ENCODE peak calls at places on chromosomes 16 and 17, in six cellular contexts. P is GM12892, U is HCT116, C is breast epithelium, M is GM12891, A is stomach. E is an unnamed sample.

GRCh38 chr17:17606416-17607000 is 15.0 kb upstream of the PEMT start:
- DNase-seq in A (no peak), P (no peak), C (no peak), M (no peak), U (no peak), E (no peak)

GRCh38 chr16:68257906-68258800 is 6.2 kb upstream of the SLC7A6 start:
- DNase-seq in P (no peak), C (no peak), U (no peak), M (no peak), A (no peak), E (no peak)

GRCh38 chr16:23257682-23258081 is 44.4 kb upstream of the SCNN1B start:
- DNase-seq in A (no peak), C (no peak), U (no peak), M (no peak), P (no peak), E (no peak)

GRCh38 chr17:46147167-46147749 is 46.0 kb downstream of the KANSL1 start:
- DNase-seq in U (no peak), A (no peak), M (no peak), P (no peak), C (no peak), E (no peak)

GRCh38 chr16:10942352-10943297 is at the start of gene DEXI:
- DNase-seq in M (peak), U (peak), A (peak), P (peak), C (peak), E (no peak)

GRCh38 chr17:10649031-10649430 is 8.1 kb downstream of the MYH3 start:
- DNase-seq in C (no peak), P (no peak), M (no peak), A (no peak), U (no peak), E (no peak)

GRCh38 chr17:740240-741055 is 8.1 kb downstream of the TLCD3A start:
- DNase-seq in P (peak), A (no peak), M (peak), U (no peak), C (no peak), E (no peak)

GRCh38 chr17:60108712-60109111 is 30.0 kb upstream of the HEATR6 start:
- DNase-seq in A (no peak), U (no peak), C (no peak), P (no peak), M (no peak), E (no peak)

GRCh38 chr16:89022051-89022836 is 45.2 kb upstream of the CBFA2T3 start:
- DNase-seq in P (no peak), C (no peak), M (no peak), A (no peak), U (no peak), E (no peak)

GRCh38 chr16:85167589-85168537 is 55.6 kb upstream of the CIBAR2 start:
- DNase-seq in M (no peak), U (no peak), C (no peak), P (no peak), A (no peak), E (no peak)

GRCh38 chr16:81440888-81441663 is 3.5 kb upstream of the CMIP start:
- DNase-seq in M (no peak), U (no peak), P (no peak), A (no peak), C (no peak), E (no peak)

GRCh38 chr17:41553987-41554680 is 17.7 kb downstream of the KRT9 start:
- DNase-seq in C (no peak), P (no peak), U (no peak), M (no peak), A (no peak), E (no peak)

GRCh38 chr17:82343560-82343959 is 10.0 kb upstream of the SECTM1 start:
- DNase-seq in A (no peak), U (no peak), P (no peak), M (no peak), C (no peak), E (no peak)

GRCh38 chr17:82345151-82345976 is 11.8 kb upstream of the SECTM1 start:
- DNase-seq in U (no peak), M (no peak), P (no peak), C (no peak), A (no peak), E (no peak)

GRCh38 chr17:82344175-82344907 is 10.8 kb upstream of the SECTM1 start:
- DNase-seq in A (no peak), M (no peak), P (no peak), U (no peak), C (no peak), E (no peak)

GRCh38 chr17:82339634-82340580 is 6.3 kb upstream of the SECTM1 start:
- DNase-seq in U (no peak), P (no peak), C (no peak), A (no peak), M (no peak), E (no peak)

DNA sequence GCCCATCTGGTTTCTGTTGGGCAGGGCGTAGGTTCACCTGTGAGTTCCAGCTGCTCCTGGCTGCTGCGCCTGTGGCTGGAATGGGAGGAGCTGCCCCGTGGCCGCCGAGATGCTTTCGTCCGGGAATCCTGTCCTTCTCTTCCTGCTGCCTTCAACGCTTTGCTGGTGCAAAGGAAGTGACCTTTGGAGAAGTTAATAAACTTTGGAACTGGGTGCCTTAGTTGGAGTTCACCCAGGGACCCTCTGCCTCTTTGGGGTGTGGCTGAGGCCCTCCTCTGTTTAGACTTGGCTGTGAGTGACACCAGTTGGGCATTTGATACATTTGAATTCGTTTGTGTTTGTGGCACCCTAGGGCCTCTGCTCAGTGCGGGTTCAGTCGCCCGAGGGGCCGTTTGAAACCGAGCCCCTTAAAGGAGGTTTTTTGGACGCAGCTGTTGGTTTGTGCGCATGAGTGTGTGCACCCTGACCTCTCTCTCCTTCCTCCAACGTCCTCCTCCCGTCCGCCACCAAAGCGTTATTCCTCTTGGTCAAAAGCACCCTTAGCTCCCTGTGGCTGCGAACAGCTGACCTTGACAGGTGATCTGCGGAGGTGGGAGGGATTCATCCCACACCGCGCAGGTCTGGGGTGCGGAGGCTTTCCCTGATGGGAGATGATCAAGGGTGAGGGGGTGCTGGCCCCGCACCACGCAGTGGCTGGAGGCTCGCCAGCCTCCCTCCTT is 9.0 kb upstream of the SECTM1 start:
- DNase-seq in U (no peak), A (no peak), M (no peak), C (no peak), P (no peak), E (no peak)
- TF ChIP-seq POLR2AphosphoS5 in U (no peak), A (no peak), M (no peak), C (no peak), P (no peak), E (no peak)

DNA sequence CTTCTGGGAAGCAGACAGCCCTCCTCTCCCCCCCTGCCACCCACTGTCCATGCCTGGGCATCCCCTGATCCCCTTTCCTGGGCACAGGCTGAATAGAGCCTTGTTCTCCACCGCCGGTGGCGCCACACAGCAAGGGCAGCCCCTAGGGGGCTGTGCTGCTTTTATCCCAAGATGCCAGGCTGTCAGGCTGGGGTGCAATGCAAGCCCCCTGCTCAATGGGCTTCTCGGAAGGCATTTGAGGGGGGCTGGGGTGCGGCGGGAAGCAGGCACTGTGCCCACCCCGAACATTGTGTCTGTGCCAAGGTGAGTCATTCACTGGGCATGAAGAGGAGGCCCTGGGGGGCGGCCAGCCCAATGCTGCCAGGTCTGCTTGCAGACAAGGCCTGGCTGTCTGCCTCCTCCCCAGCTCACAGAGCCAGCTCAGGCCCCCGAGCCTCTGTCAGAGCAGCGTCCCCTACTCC is 1.5 kb upstream of the GFAP start:
- DNase-seq in C (peak), M (no peak), A (no peak), P (no peak), U (no peak), E (no peak)
- TF ChIP-seq POLR2AphosphoS5 in C (no peak), M (no peak), A (no peak), P (no peak), U (no peak), E (no peak)

GRCh38 chr17:81142301-81143199 is 22.8 kb upstream of the PVALEF start:
- DNase-seq in P (peak), M (peak), A (peak), U (peak), C (peak), E (peak)
- TF ChIP-seq POLR2AphosphoS5 in P (no peak), M (no peak), A (no peak), U (no peak), C (no peak), E (no peak)

GRCh38 chr17:83105512-83105911 is 26.1 kb downstream of the METRNL start:
- DNase-seq in A (no peak), M (no peak), U (no peak), C (no peak), P (no peak), E (no peak)

GRCh38 chr17:83103200-83103937 is 24.0 kb downstream of the METRNL start:
- DNase-seq in A (peak), U (peak), M (no peak), P (no peak), C (peak), E (no peak)

GRCh38 chr17:83103938-83104311 is 24.5 kb downstream of the METRNL start:
- DNase-seq in U (no peak), A (no peak), M (no peak), C (no peak), P (no peak), E (no peak)

GRCh38 chr17:83106036-83106577 is 26.7 kb downstream of the METRNL start:
- DNase-seq in U (no peak), M (no peak), C (no peak), P (no peak), A (no peak), E (no peak)

GRCh38 chr17:83104577-83105505 is 25.4 kb downstream of the METRNL start:
- DNase-seq in U (no peak), C (no peak), A (no peak), M (no peak), P (no peak), E (no peak)
- TF ChIP-seq POLR2AphosphoS5 in U (no peak), C (no peak), A (no peak), M (no peak), P (no peak), E (no peak)